ENCODE peak calls at places on chromosomes 11 and 22, in nine cellular contexts. F, R, A, B, M, P, L, O and E are unnamed samples.

GRCh38 chr22:24187731-24188644 is 6.7 kb downstream of the SUSD2 start:
- DNase-seq in F (no peak), R (no peak), A (no peak), B (no peak), M (no peak), P (no peak), L (no peak), O (no peak), E (peak; percentile 6)

GRCh38 chr11:69131644-69132300 is 24.0 kb upstream of the SMIM38 start:
- DNase-seq in F (peak; percentile 91), R (no peak), A (no peak), B (peak; percentile 86), M (no peak), P (peak; percentile 68), L (no peak), O (peak; percentile 84), E (no peak)

GRCh38 chr11:107370390-107370789 is 87.2 kb downstream of the CWF19L2 start:
- DNase-seq in F (no peak), R (no peak), A (no peak), B (no peak), M (no peak), P (no peak), L (no peak), O (no peak), E (no peak)

GRCh38 chr11:19579957-19580356 is 132.7 kb upstream of the NAV2 start:
- DNase-seq in F (no peak), R (no peak), A (no peak), B (no peak), M (no peak), P (no peak), L (no peak), O (no peak), E (no peak)

GRCh38 chr11:117884994-117885393 is 8.5 kb upstream of the FXYD6 start:
- DNase-seq in F (no peak), R (no peak), A (no peak), B (peak; percentile 64), M (no peak), P (no peak), L (no peak), O (no peak), E (no peak)

GRCh38 chr11:31968774-31969433 is 122.0 kb upstream of the RCN1 start:
- DNase-seq in F (no peak), R (no peak), A (no peak), B (peak; percentile 88), M (no peak), P (no peak), L (no peak), O (no peak), E (no peak)

GRCh38 chr11:24093410-24093809 is 403.4 kb upstream of the LUZP2 start:
- DNase-seq in F (no peak), R (no peak), A (no peak), B (no peak), M (no peak), P (no peak), L (no peak), O (no peak), E (no peak)

GRCh38 chr11:61007971-61008896 is 36.8 kb downstream of the CD6 start:
- DNase-seq in F (peak; percentile 67), R (peak; percentile 73), A (no peak), B (no peak), M (no peak), P (peak; percentile 58), L (no peak), O (no peak), E (no peak)

GRCh38 chr11:34207487-34207886 is 102.1 kb downstream of the NAT10 start:
- DNase-seq in F (no peak), R (no peak), A (no peak), B (no peak), M (no peak), P (no peak), L (no peak), O (no peak), E (no peak)

GRCh38 chr11:3826721-3827120 is 14.0 kb downstream of the RHOG start:
- DNase-seq in F (peak; percentile 27), R (no peak), A (no peak), B (no peak), M (no peak), P (no peak), L (no peak), O (no peak), E (no peak)

GRCh38 chr11:76107946-76108345 is 98.4 kb downstream of the WNT11 start:
- DNase-seq in F (no peak), R (no peak), A (no peak), B (no peak), M (no peak), P (no peak), L (no peak), O (no peak), E (no peak)

GRCh38 chr11:108037636-108038035 is 28.9 kb downstream of the CUL5 start:
- DNase-seq in F (no peak), R (no peak), A (no peak), B (no peak), M (no peak), P (no peak), L (no peak), O (no peak), E (no peak)

GRCh38 chr11:62708423-62709261 is 1.2 kb downstream of the GNG3 start:
- DNase-seq in F (no peak), R (peak; percentile 78), A (no peak), B (peak; percentile 67), M (no peak), P (no peak), L (peak; percentile 36), O (no peak), E (peak; percentile 26)

GRCh38 chr11:2994336-2994730 is 2.2 kb upstream of the NAP1L4 start:
- DNase-seq in F (no peak), R (no peak), A (no peak), B (peak; percentile 45), M (no peak), P (no peak), L (no peak), O (no peak), E (no peak)

GRCh38 chr11:13337986-13338436 is 60.4 kb downstream of the BMAL1 start:
- DNase-seq in F (no peak), R (no peak), A (no peak), B (no peak), M (no peak), P (peak; percentile 43), L (no peak), O (no peak), E (no peak)

GRCh38 chr11:67700548-67701262 is 26.3 kb upstream of the ALDH3B2 start:
- DNase-seq in F (peak; percentile 63), R (no peak), A (no peak), B (no peak), M (no peak), P (no peak), L (no peak), O (no peak), E (no peak)

GRCh38 chr11:762421-763072 is 14.7 kb downstream of the GATD1 start:
- DNase-seq in F (no peak), R (peak; percentile 72), A (no peak), B (peak; percentile 85), M (no peak), P (peak; percentile 83), L (no peak), O (peak; percentile 58), E (no peak)

GRCh38 chr11:121494355-121495099 is 41.8 kb upstream of the SORL1-AS1 start:
- DNase-seq in F (no peak), R (no peak), A (peak; percentile 28), B (no peak), M (no peak), P (no peak), L (no peak), O (no peak), E (no peak)

GRCh38 chr22:49031746-49032330 is 795.8 kb downstream of the BRD1 start:
- DNase-seq in F (no peak), R (peak; percentile 59), A (no peak), B (no peak), M (no peak), P (no peak), L (no peak), O (no peak), E (no peak)
- H3K9me3 ChIP-seq in F (no peaks in the 10 kb centered on the region), R (no peaks in the 10 kb centered on the region), A (no peaks in the 10 kb centered on the region), B (no peaks in the 10 kb centered on the region), M (no peaks in the 10 kb centered on the region), P (no peaks in the 10 kb centered on the region), L (no peaks in the 10 kb centered on the region), O (no peaks in the 10 kb centered on the region), E (no peaks in the 10 kb centered on the region)

GRCh38 chr22:48453171-48453570 is 1374.5 kb downstream of the BRD1 start:
- DNase-seq in F (no peak), R (peak; percentile 50), A (no peak), B (no peak), M (no peak), P (no peak), L (no peak), O (no peak), E (no peak)
- H3K9me3 ChIP-seq in F (no peaks in the 10 kb centered on the region), R (no peaks in the 10 kb centered on the region), A (no peaks in the 10 kb centered on the region), B (no peaks in the 10 kb centered on the region), M (no peaks in the 10 kb centered on the region), P (no peaks in the 10 kb centered on the region), L (no peaks in the 10 kb centered on the region), O (no peaks in the 10 kb centered on the region), E (no peaks in the 10 kb centered on the region)

GRCh38 chr22:48742556-48743343 is 1084.9 kb downstream of the BRD1 start:
- DNase-seq in F (no peak), R (peak; percentile 69), A (no peak), B (no peak), M (no peak), P (no peak), L (no peak), O (no peak), E (no peak)

GRCh38 chr22:48742191-48742555 is 1085.5 kb downstream of the BRD1 start:
- DNase-seq in F (no peak), R (peak; percentile 63), A (no peak), B (no peak), M (no peak), P (no peak), L (no peak), O (no peak), E (no peak)

GRCh38 chr22:48740086-48740730 is 1087.5 kb downstream of the BRD1 start:
- DNase-seq in F (no peak), R (peak; percentile 57), A (no peak), B (no peak), M (no peak), P (no peak), L (no peak), O (no peak), E (no peak)

GRCh38 chr22:48740731-48741405 is 1086.8 kb downstream of the BRD1 start:
- DNase-seq in F (no peak), R (peak; percentile 70), A (no peak), B (no peak), M (no peak), P (no peak), L (no peak), O (no peak), E (no peak)

DNA sequence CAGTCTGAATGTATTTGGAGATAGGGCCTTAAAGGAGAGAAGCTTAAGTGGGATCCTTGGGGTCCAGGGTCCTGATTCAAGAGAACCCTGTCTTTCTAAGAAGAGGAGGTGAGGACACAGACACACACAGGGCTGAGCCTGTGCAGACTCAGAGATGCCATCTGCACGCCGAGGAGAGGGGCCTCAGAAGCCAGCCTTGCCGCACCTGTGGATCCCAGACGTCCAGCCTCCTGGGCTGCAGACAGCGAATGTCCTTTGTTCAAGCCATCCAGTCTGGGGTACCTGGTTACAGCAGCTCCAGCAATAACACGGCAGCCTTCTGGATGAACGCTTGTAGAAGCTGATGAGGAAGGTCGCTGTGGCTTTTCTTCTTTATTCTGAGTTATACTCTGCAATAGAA is 1086.1 kb downstream of the BRD1 start:
- DNase-seq in F (no peak), R (peak; percentile 52), A (no peak), B (no peak), M (no peak), P (no peak), L (no peak), O (no peak), E (no peak)
- H3K9me3 ChIP-seq in F (no peaks in the 10 kb centered on the region), R (peaks cover 2% of the 10 kb centered on the region), A (no peaks in the 10 kb centered on the region), B (no peaks in the 10 kb centered on the region), M (no peaks in the 10 kb centered on the region), P (no peaks in the 10 kb centered on the region), L (no peaks in the 10 kb centered on the region), O (no peaks in the 10 kb centered on the region), E (no peaks in the 10 kb centered on the region)

GRCh38 chr11:132627981-132628380 is 904.3 kb downstream of the OPCML start:
- DNase-seq in F (no peak), R (no peak), A (no peak), B (no peak), M (no peak), P (no peak), L (no peak), O (no peak), E (no peak)
- H3K9me3 ChIP-seq in F (no peaks in the 10 kb centered on the region), R (peaks cover 2% of the 10 kb centered on the region), A (no peaks in the 10 kb centered on the region), B (no peaks in the 10 kb centered on the region), M (no peaks in the 10 kb centered on the region), P (no peaks in the 10 kb centered on the region), L (no peaks in the 10 kb centered on the region), O (no peaks in the 10 kb centered on the region), E (no peaks in the 10 kb centered on the region)